ENCODE peak calls at places on chromosomes 7 and 10, in seven cellular contexts. One of them, this sample, is unnamed.

GRCh38 chr7:16810112-16810511 is 5.3 kb upstream of the AGR2 start:
- DNase-seq in AG09309: no peak
- DNase-seq in anterior cingulate cortex: no peak
- DNase-seq in substantia nigra: no peak
- DNase-seq in lung microvascular endothelial cell: no peak
- DNase-seq in sigmoid colon: no peak
- DNase-seq in brain microvascular endothelial cell: no peak
- DNase-seq in this sample: no peak

GRCh38 chr7:23696916-23697441 is 13.0 kb upstream of the STK31 start:
- DNase-seq in AG09309: no peak
- DNase-seq in anterior cingulate cortex: no peak
- DNase-seq in substantia nigra: no peak
- DNase-seq in lung microvascular endothelial cell: peak
- DNase-seq in sigmoid colon: no peak
- DNase-seq in brain microvascular endothelial cell: peak
- DNase-seq in this sample: peak

GRCh38 chr10:108453166-108453565 is 1288.7 kb upstream of the SORCS1 start:
- DNase-seq in AG09309: no peak
- DNase-seq in anterior cingulate cortex: no peak
- DNase-seq in substantia nigra: no peak
- DNase-seq in lung microvascular endothelial cell: no peak
- DNase-seq in sigmoid colon: no peak
- DNase-seq in brain microvascular endothelial cell: no peak
- DNase-seq in this sample: no peak

GRCh38 chr7:22920664-22921063 is 93.3 kb downstream of the HYCC1 start:
- DNase-seq in AG09309: no peak
- DNase-seq in anterior cingulate cortex: no peak
- DNase-seq in substantia nigra: no peak
- DNase-seq in lung microvascular endothelial cell: no peak
- DNase-seq in sigmoid colon: no peak
- DNase-seq in brain microvascular endothelial cell: no peak
- DNase-seq in this sample: no peak

GRCh38 chr10:13707156-13707881 is 120.6 kb downstream of the PRPF18 start:
- DNase-seq in AG09309: peak
- DNase-seq in anterior cingulate cortex: peak
- DNase-seq in substantia nigra: no peak
- DNase-seq in lung microvascular endothelial cell: peak
- DNase-seq in sigmoid colon: peak
- DNase-seq in brain microvascular endothelial cell: peak
- DNase-seq in this sample: no peak

GRCh38 chr7:28662236-28662635 is 249.9 kb downstream of the CREB5 start:
- DNase-seq in AG09309: no peak
- DNase-seq in anterior cingulate cortex: no peak
- DNase-seq in substantia nigra: no peak
- DNase-seq in lung microvascular endothelial cell: no peak
- DNase-seq in sigmoid colon: no peak
- DNase-seq in brain microvascular endothelial cell: no peak
- DNase-seq in this sample: no peak

GRCh38 chr10:24209946-24210491 is 1.1 kb downstream of the KIAA1217 start:
- DNase-seq in AG09309: no peak
- DNase-seq in anterior cingulate cortex: no peak
- DNase-seq in substantia nigra: no peak
- DNase-seq in lung microvascular endothelial cell: peak
- DNase-seq in sigmoid colon: no peak
- DNase-seq in brain microvascular endothelial cell: peak
- DNase-seq in this sample: no peak

GRCh38 chr7:143145-143751 is 49.1 kb upstream of the FAM20C start:
- DNase-seq in AG09309: no peak
- DNase-seq in anterior cingulate cortex: no peak
- DNase-seq in substantia nigra: no peak
- DNase-seq in lung microvascular endothelial cell: no peak
- DNase-seq in sigmoid colon: no peak
- DNase-seq in brain microvascular endothelial cell: no peak
- DNase-seq in this sample: peak

GRCh38 chr10:35306852-35307251 is 29.5 kb upstream of the CCNY start:
- DNase-seq in AG09309: no peak
- DNase-seq in anterior cingulate cortex: no peak
- DNase-seq in substantia nigra: no peak
- DNase-seq in lung microvascular endothelial cell: peak
- DNase-seq in sigmoid colon: no peak
- DNase-seq in brain microvascular endothelial cell: no peak
- DNase-seq in this sample: no peak

GRCh38 chr7:86647340-86648094 is 3.8 kb downstream of the GRM3 start:
- DNase-seq in AG09309: no peak
- DNase-seq in anterior cingulate cortex: no peak
- DNase-seq in substantia nigra: no peak
- DNase-seq in lung microvascular endothelial cell: no peak
- DNase-seq in sigmoid colon: no peak
- DNase-seq in brain microvascular endothelial cell: no peak
- DNase-seq in this sample: no peak

GRCh38 chr7:3895341-3895740 is 594.3 kb downstream of the SDK1 start:
- DNase-seq in AG09309: no peak
- DNase-seq in anterior cingulate cortex: no peak
- DNase-seq in substantia nigra: no peak
- DNase-seq in lung microvascular endothelial cell: no peak
- DNase-seq in sigmoid colon: no peak
- DNase-seq in brain microvascular endothelial cell: no peak
- DNase-seq in this sample: no peak

GRCh38 chr7:155797262-155798250 is 14.7 kb downstream of the SHH start:
- DNase-seq in AG09309: no peak
- DNase-seq in anterior cingulate cortex: no peak
- DNase-seq in substantia nigra: no peak
- DNase-seq in lung microvascular endothelial cell: no peak
- DNase-seq in sigmoid colon: no peak
- DNase-seq in brain microvascular endothelial cell: no peak
- DNase-seq in this sample: peak

GRCh38 chr10:14146005-14146404 is 184.7 kb downstream of the FRMD4A start:
- DNase-seq in AG09309: peak
- DNase-seq in anterior cingulate cortex: no peak
- DNase-seq in substantia nigra: no peak
- DNase-seq in lung microvascular endothelial cell: no peak
- DNase-seq in sigmoid colon: no peak
- DNase-seq in brain microvascular endothelial cell: peak
- DNase-seq in this sample: no peak

GRCh38 chr10:101835406-101835805 is 8.2 kb downstream of the KCNIP2 start:
- DNase-seq in AG09309: no peak
- DNase-seq in anterior cingulate cortex: no peak
- DNase-seq in substantia nigra: no peak
- DNase-seq in lung microvascular endothelial cell: no peak
- DNase-seq in sigmoid colon: no peak
- DNase-seq in brain microvascular endothelial cell: no peak
- DNase-seq in this sample: no peak

This sample was measured in left lung.